ENCODE peak calls at places on chromosomes 1 and 21, in four cellular contexts. Q, S, P and W are unnamed samples.

GRCh38 chr1:14571810-14572767 is 26.4 kb upstream of the KAZN start:
- DNase-seq in P (peak), S (no peak), Q (no peak), W (no peak)

GRCh38 chr1:244713329-244713728 is 60.4 kb downstream of the DESI2 start:
- DNase-seq in P (no peak), Q (no peak), S (no peak), W (no peak)

GRCh38 chr1:28339551-28339950 is 10.7 kb downstream of the MED18 start:
- DNase-seq in S (no peak), P (no peak), Q (no peak), W (no peak)

GRCh38 chr1:207088731-207089626 is at the start of gene C4BPB:
- DNase-seq in S (no peak), P (no peak), Q (no peak), W (no peak)

GRCh38 chr21:30831194-30831765 is 1.7 kb upstream of the KRTAP7-1 start:
- DNase-seq in S (no peak), P (no peak), Q (no peak), W (peak)

GRCh38 chr21:28393279-28393678 is 599.4 kb downstream of the LTN1 start:
- DNase-seq in Q (no peak), S (no peak), P (no peak), W (no peak)

GRCh38 chr1:18927082-18927653 is 24.8 kb upstream of the ALDH4A1 start:
- DNase-seq in Q (no peak), P (no peak), S (no peak), W (no peak)

GRCh38 chr1:30707412-30708360 is 15.7 kb downstream of the MATN1 start:
- DNase-seq in Q (no peak), S (peak), P (peak), W (peak)

GRCh38 chr1:113519561-113519960 is 129.2 kb downstream of the MAGI3 start:
- DNase-seq in P (peak), S (no peak), Q (no peak), W (peak)

GRCh38 chr1:220151454-220151853 is 57.5 kb downstream of the IARS2 start:
- DNase-seq in S (no peak), P (peak), Q (no peak), W (no peak)

GRCh38 chr1:246311461-246311860 is 195.6 kb downstream of the SMYD3 start:
- DNase-seq in P (no peak), Q (no peak), S (no peak), W (no peak)

GRCh38 chr1:5733596-5733995 is 258.6 kb downstream of the NPHP4 start:
- DNase-seq in P (no peak), S (no peak), Q (no peak), W (no peak)

GRCh38 chr1:159869173-159869572 is 6.7 kb upstream of the VSIG8 start:
- DNase-seq in P (peak), Q (no peak), S (no peak), W (peak)

GRCh38 chr1:15948600-15949452 is 27.1 kb downstream of the ZBTB17 start:
- DNase-seq in P (peak), Q (peak), S (peak), W (peak)

GRCh38 chr1:77975907-77976306 is 3.0 kb downstream of the FUBP1 start:
- DNase-seq in P (no peak), S (no peak), Q (no peak), W (no peak)
- H3K4me3 ChIP-seq in P (peak), S (no peak), Q (no peak), W (peak)

DNA sequence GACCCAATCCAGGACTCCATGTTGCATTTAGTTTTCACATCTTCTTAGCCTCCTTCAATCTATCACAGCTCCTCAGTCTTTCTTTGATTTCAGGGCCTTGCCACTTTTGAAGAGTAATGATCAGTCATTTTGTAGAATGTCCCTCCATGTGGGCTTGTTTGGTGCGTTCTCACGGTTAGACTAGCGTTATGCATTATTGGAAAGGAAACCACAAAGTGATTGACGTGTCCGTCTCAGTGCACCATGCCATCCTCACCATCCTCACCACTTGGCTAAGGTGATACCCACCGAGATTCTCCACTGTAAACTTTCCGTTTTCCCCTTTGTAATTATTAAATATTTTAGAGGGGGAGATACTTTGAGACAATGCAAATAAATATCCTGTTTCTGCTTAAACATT is 59.6 kb upstream of the OLIG2 start:
- DNase-seq in Q (no peak), P (no peak), S (no peak), W (no peak)
- TF ChIP-seq CTCF in Q (no peak), P (no peak), S (no peak), W (no peak)

GRCh38 chr21:26028183-26028582 is 142.4 kb downstream of the APP start:
- DNase-seq in P (no peak), S (no peak), Q (no peak), W (no peak)

GRCh38 chr21:26027696-26028095 is 142.9 kb downstream of the APP start:
- DNase-seq in S (no peak), P (no peak), Q (no peak), W (no peak)

DNA sequence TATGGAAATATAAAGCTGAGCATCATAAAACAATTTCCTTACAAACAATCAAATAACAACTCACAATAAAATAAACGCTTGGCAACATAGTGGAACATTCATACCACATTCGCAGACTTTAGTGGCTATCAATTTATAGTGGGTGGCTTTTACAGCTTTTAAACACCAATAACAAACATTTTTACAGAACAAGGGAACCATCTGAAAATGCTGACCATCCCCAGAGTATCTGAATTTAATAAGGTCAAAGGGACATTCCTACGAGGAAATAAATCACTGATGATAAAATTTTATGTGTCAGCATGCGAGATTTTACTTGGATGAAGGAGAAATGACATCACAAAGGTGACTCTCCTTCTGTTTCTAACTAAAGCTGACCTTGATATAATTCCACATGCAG is 144.5 kb downstream of the APP start:
- DNase-seq in S (no peak), P (no peak), Q (no peak), W (no peak)
- H3K4me3 ChIP-seq in S (no peak), P (no peak), Q (no peak), W (no peak)

GRCh38 chr1:53728196-53728595 is 10.8 kb downstream of the GLIS1 start:
- DNase-seq in S (no peak), Q (no peak), P (no peak), W (no peak)

GRCh38 chr1:53728702-53729535 is 10.0 kb downstream of the GLIS1 start:
- DNase-seq in S (no peak), P (no peak), Q (no peak), W (no peak)

GRCh38 chr1:53731201-53731600 is 7.8 kb downstream of the GLIS1 start:
- DNase-seq in P (no peak), S (no peak), Q (no peak), W (no peak)

GRCh38 chr1:53731779-53732305 is 7.1 kb downstream of the GLIS1 start:
- DNase-seq in P (no peak), S (no peak), Q (no peak), W (peak)

DNA sequence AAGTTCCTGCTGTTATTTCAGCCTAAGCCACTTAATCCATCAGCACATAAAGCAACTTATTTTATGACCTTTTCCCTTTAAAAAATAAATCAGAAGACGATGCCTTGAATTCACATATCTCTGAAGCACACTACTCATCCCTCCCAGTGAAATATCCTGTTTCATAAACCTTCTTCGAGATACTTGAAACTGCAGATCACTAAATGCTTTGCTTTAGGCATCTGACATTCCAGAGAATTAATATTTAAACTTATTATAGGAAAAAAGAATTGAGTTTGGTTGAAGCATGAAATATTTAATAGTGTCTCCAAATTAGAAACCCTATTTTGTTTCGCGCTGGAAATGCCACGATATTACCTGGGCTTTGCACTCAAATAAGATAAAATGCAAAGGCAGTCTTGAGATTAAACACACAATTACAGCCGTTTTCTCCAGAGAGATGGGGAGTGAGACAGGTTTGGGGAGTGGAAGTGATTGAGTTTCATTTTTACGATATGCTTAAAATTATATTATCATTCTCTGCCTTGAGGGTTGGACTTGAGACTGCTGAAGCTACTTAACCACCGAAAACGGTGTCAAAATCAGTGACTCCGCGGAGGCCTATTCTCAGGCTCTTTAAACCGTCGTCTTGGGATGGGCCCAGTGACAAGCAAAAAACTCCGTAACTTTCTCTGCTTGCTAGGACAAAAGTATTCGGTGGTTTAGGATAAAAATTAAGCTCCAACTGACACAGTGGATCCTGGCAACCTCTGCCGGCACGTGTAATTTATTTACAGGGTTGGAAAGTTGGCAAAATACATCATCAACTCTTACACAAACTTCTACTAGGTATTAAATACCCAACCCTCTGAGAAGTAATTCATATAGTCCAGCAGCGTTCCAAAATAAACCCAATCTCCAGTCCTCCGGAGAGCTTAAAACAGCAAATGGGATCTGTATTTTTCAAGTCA is 9.2 kb downstream of the GLIS1 start:
- DNase-seq in Q (no peak), P (no peak), S (no peak), W (no peak)
- TF ChIP-seq CTCF in Q (no peak), P (no peak), S (no peak), W (no peak)